ENCODE peak calls at places on chromosomes 12 and 14, in six cellular contexts. R, V, B, I, D and K are unnamed samples.

GRCh38 chr12:65501093-65501621 is 222.7 kb downstream of the MSRB3 start:
- DNase-seq in I (peak; percentile 48), D (no peak), V (peak; percentile 48), R (no peak), B (no peak), K (no peak)

GRCh38 chr12:95262808-95263207 is 45.2 kb downstream of the VEZT start:
- DNase-seq in D (no peak), I (no peak), R (no peak), V (peak; percentile 34), B (no peak), K (no peak)

GRCh38 chr12:8036366-8036765 is 3.9 kb downstream of the FOXJ2 start:
- DNase-seq in D (no peak), V (no peak), I (peak; percentile 42), B (no peak), R (no peak), K (no peak)

GRCh38 chr12:14714437-14714836 is 18.0 kb upstream of the GUCY2C start:
- DNase-seq in R (no peak), V (no peak), B (no peak), I (peak; percentile 10), D (no peak), K (no peak)

GRCh38 chr14:91255026-91255695 is 10.7 kb upstream of the GPR68 start:
- DNase-seq in V (no peak), D (no peak), R (no peak), I (no peak), B (no peak), K (no peak)

GRCh38 chr14:37089410-37089809 is 83.0 kb downstream of the SLC25A21 start:
- DNase-seq in R (no peak), V (no peak), I (no peak), B (no peak), D (no peak), K (no peak)

GRCh38 chr12:124311292-124312109 is 16.6 kb downstream of the RFLNA start:
- DNase-seq in B (no peak), D (no peak), R (no peak), I (no peak), V (no peak), K (peak; percentile 47)

GRCh38 chr12:12356467-12356885 is 402 bp upstream of the BORCS5 start:
- DNase-seq in V (no peak), I (no peak), R (no peak), D (no peak), B (peak; percentile 21), K (no peak)

GRCh38 chr14:50763386-50764007 is 67.5 kb downstream of the NIN start:
- DNase-seq in R (no peak), D (no peak), B (no peak), V (peak; percentile 24), I (peak; percentile 88), K (no peak)

GRCh38 chr12:118271770-118272417 is 100.8 kb downstream of the TAOK3 start:
- DNase-seq in B (no peak), V (no peak), R (peak; percentile 92), I (no peak), D (no peak), K (no peak)

GRCh38 chr14:101704140-101704539 is 57.4 kb upstream of the PPP2R5C start:
- DNase-seq in D (peak; percentile 29), B (no peak), I (no peak), R (no peak), V (no peak), K (no peak)

GRCh38 chr12:12510141-12510540 is 52.5 kb downstream of the DUSP16 start:
- DNase-seq in R (peak; percentile 91), D (no peak), V (peak; percentile 27), I (no peak), B (no peak), K (no peak)

GRCh38 chr12:109476807-109477184 is 304 bp downstream of the KCTD10 start:
- DNase-seq in B (no peak), R (no peak), D (no peak), V (no peak), I (no peak), K (no peak)

GRCh38 chr12:122819209-122819805 is 15.9 kb upstream of the HIP1R start:
- DNase-seq in B (no peak), R (no peak), D (no peak), I (peak; percentile 39), V (no peak), K (no peak)

GRCh38 chr12:3014641-3015040 is 55.4 kb downstream of the TEAD4 start:
- DNase-seq in I (no peak), B (peak; percentile 28), D (no peak), R (no peak), V (no peak), K (no peak)

GRCh38 chr14:91523972-91524371 is 13.9 kb upstream of the PPP4R3A start:
- DNase-seq in B (no peak), I (no peak), V (no peak), D (no peak), R (no peak), K (no peak)

GRCh38 chr14:50762001-50762930 is 68.7 kb downstream of the NIN start:
- DNase-seq in R (peak; percentile 50), I (no peak), B (no peak), D (no peak), V (peak; percentile 18), K (no peak)

GRCh38 chr14:100536141-100536540 is 51.1 kb downstream of the BEGAIN start:
- DNase-seq in I (peak; percentile 5), R (no peak), D (no peak), B (no peak), V (no peak), K (no peak)

GRCh38 chr12:68789144-68789878 is 18.7 kb upstream of the MDM2 start:
- DNase-seq in R (no peak), V (no peak), I (no peak), B (no peak), D (no peak), K (no peak)

GRCh38 chr14:30223966-30224365 is 296.3 kb upstream of the PRKD1 start:
- DNase-seq in I (peak; percentile 85), V (peak; percentile 36), D (no peak), R (no peak), B (no peak), K (peak; percentile 4)

GRCh38 chr12:119446459-119446858 is 111.9 kb downstream of the CCDC60 start:
- DNase-seq in V (peak; percentile 11), D (no peak), B (no peak), I (no peak), R (no peak), K (no peak)

GRCh38 chr12:57712671-57713070 is 18.7 kb downstream of the OS9 start:
- DNase-seq in B (peak; percentile 13), R (no peak), I (no peak), D (no peak), V (no peak), K (no peak)

GRCh38 chr14:104694991-104695659 is 5.7 kb downstream of the INF2 start:
- DNase-seq in V (no peak), B (peak; percentile 80), I (no peak), D (peak; percentile 40), R (no peak), K (no peak)

GRCh38 chr12:91009319-91009950 is 4.7 kb upstream of the EPYC start:
- DNase-seq in I (no peak), D (no peak), R (peak; percentile 9), B (no peak), V (no peak), K (no peak)

GRCh38 chr12:54997914-54998507 is 13.4 kb upstream of the TESPA1 start:
- DNase-seq in I (no peak), R (no peak), B (no peak), D (no peak), V (no peak), K (no peak)